ENCODE peak calls at places on chromosome 18, in nine cellular contexts. E is stimulated activated CD4-positive, alpha-beta T cell treated with anti-CD3 and anti-CD28 coated beads, Interleukin-1b, Interleukin-23, amount 100 ng/mL, for 4 hours; R is kidney glomerular epithelial cell; F is RWPE1; S is uterus; I is EH; K is ovary; G is KBM-7; Y is CD4-positive, alpha-beta memory T cell. Q is an unnamed sample.

GRCh38 chr18:56748698-56749268 is 97.6 kb downstream of the WDR7 start:
- DNase-seq in F (peak), K (no peak), Y (peak), E (no peak), I (peak), S (no peak), R (peak), G (peak), Q (peak)

GRCh38 chr18:32730620-32731021 is 42.2 kb downstream of the KLHL14 start:
- DNase-seq in S (no peak), F (peak), R (peak), K (no peak), Y (peak), G (peak), I (no peak), E (no peak), Q (peak)

GRCh38 chr18:76491801-76492668 is 3.0 kb downstream of the ZNF516 start:
- DNase-seq in G (peak), R (no peak), Y (peak), K (peak), F (peak), E (peak), I (peak), S (no peak), Q (no peak)

GRCh38 chr18:46213295-46213694 is 109.1 kb downstream of the HAUS1 start:
- DNase-seq in Y (peak), I (peak), G (peak), K (no peak), E (no peak), F (peak), R (peak), S (no peak), Q (no peak)

GRCh38 chr18:30376515-30376914 is 666.0 kb downstream of the DSC3 start:
- DNase-seq in E (no peak), K (no peak), R (no peak), I (no peak), G (peak), S (no peak), Y (no peak), F (no peak), Q (no peak)

GRCh38 chr18:50282521-50283335 is 1.4 kb upstream of the MBD1 start:
- DNase-seq in S (no peak), F (no peak), R (no peak), E (no peak), K (peak), Y (no peak), I (no peak), G (no peak), Q (no peak)

GRCh38 chr18:26655614-26656400 is 107.5 kb upstream of the KCTD1 start:
- DNase-seq in S (peak), G (peak), E (no peak), K (peak), Y (no peak), F (peak), R (peak), I (peak), Q (no peak)

GRCh38 chr18:63588869-63589268 is 1.7 kb downstream of the SERPINB13 start:
- DNase-seq in Y (no peak), K (no peak), I (peak), S (no peak), E (no peak), F (no peak), G (no peak), R (no peak), Q (no peak)

GRCh38 chr18:22347624-22348511 is 69.8 kb downstream of the CTAGE1 start:
- DNase-seq in I (no peak), R (no peak), S (peak), Y (no peak), E (no peak), K (peak), F (no peak), G (peak), Q (no peak)

GRCh38 chr18:22816266-22817176 is 116.6 kb upstream of the RBBP8 start:
- DNase-seq in Y (no peak), I (no peak), G (no peak), K (no peak), R (no peak), E (no peak), S (no peak), F (no peak), Q (no peak)

GRCh38 chr18:46917108-46917807 is at the start of the genes KATNAL2 and PIAS2:
- DNase-seq in E (peak), I (peak), R (peak), F (peak), Y (peak), S (peak), K (peak), G (peak), Q (peak)

GRCh38 chr18:26714739-26715138 is 150.8 kb downstream of the AQP4 start:
- DNase-seq in R (no peak), E (no peak), K (no peak), G (no peak), Y (no peak), I (no peak), S (no peak), F (no peak), Q (no peak)

GRCh38 chr18:51621103-51621969 is 423.9 kb upstream of the MEX3C start:
- DNase-seq in I (no peak), Y (no peak), R (peak), F (peak), E (no peak), S (no peak), K (no peak), G (peak), Q (peak)

GRCh38 chr18:80203243-80203642 is 44.1 kb downstream of the PARD6G start:
- DNase-seq in F (no peak), Y (no peak), K (no peak), R (no peak), S (no peak), G (no peak), I (no peak), E (no peak), Q (no peak)

GRCh38 chr18:67108894-67109293 is 407.6 kb downstream of the DSEL start:
- DNase-seq in R (no peak), G (no peak), S (no peak), F (no peak), Y (no peak), K (no peak), I (no peak), E (no peak), Q (no peak)

GRCh38 chr18:3889803-3890202 is 439.8 kb downstream of the TGIF1 start:
- DNase-seq in E (no peak), I (peak), F (no peak), K (no peak), Y (no peak), G (no peak), S (no peak), R (no peak), Q (no peak)

GRCh38 chr18:51490417-51490816 is 292.9 kb upstream of the MEX3C start:
- DNase-seq in K (no peak), S (no peak), Y (no peak), E (no peak), I (no peak), G (no peak), R (no peak), F (no peak), Q (no peak)

GRCh38 chr18:62744076-62744705 is 28.9 kb downstream of the PHLPP1 start:
- DNase-seq in S (no peak), R (no peak), Y (no peak), E (no peak), G (no peak), F (no peak), K (no peak), I (peak), Q (no peak)

GRCh38 chr18:62790836-62791772 is 75.8 kb downstream of the PHLPP1 start:
- DNase-seq in R (no peak), I (peak), K (no peak), G (no peak), Y (no peak), S (no peak), F (no peak), E (no peak), Q (peak)

GRCh38 chr18:23929362-23929940 is 85.1 kb upstream of the TTC39C start:
- DNase-seq in K (no peak), G (no peak), I (peak), R (no peak), F (no peak), Y (peak), S (no peak), E (no peak), Q (no peak)

GRCh38 chr18:22872894-22873537 is 60.1 kb upstream of the RBBP8 start:
- DNase-seq in E (no peak), S (no peak), K (no peak), G (no peak), F (no peak), R (peak), I (no peak), Y (no peak), Q (peak)

GRCh38 chr18:63472380-63472779 is 4.4 kb upstream of the SERPINB5 start:
- DNase-seq in I (no peak), S (no peak), E (no peak), Y (no peak), F (peak), K (no peak), R (no peak), G (no peak), Q (no peak)

GRCh38 chr18:14978962-14979535 is 231.1 kb downstream of the ANKRD30B start:
- DNase-seq in Y (no peak), I (no peak), K (no peak), R (peak), G (peak), E (peak), S (no peak), F (no peak), Q (no peak)

GRCh38 chr18:70005580-70005979 is 57.9 kb upstream of the CD226 start:
- DNase-seq in G (no peak), E (no peak), Y (no peak), S (no peak), F (no peak), I (no peak), K (no peak), R (no peak), Q (no peak)

GRCh38 chr18:34921811-34922385 is 119.3 kb upstream of the MAPRE2 start:
- DNase-seq in F (no peak), I (no peak), S (no peak), E (no peak), G (no peak), Y (no peak), R (no peak), K (no peak), Q (no peak)

GRCh38 chr18:26307161-26307773 is 81.0 kb downstream of the TAF4B start:
- DNase-seq in Y (peak), R (peak), G (peak), F (peak), K (no peak), E (no peak), S (no peak), I (peak), Q (no peak)

Q was measured in DMS153.